ENCODE peak calls at places on chromosome X, in four cellular contexts. B is effector memory CD4-positive, alpha-beta T cell; A is effector memory CD8-positive, alpha-beta T cell; H is mesothelial cell of epicardium. X is an unnamed sample.

GRCh38 chrX:129769467-129770154 is 10.1 kb upstream of the SASH3 start:
- DNase-seq in B (peak; percentile 66), A (peak; percentile 49), H (no peak), X (no peak)

GRCh38 chrX:103722505-103722904 is 11.8 kb downstream of the TMEM31 start:
- DNase-seq in B (no peak), A (no peak), H (no peak), X (no peak)

GRCh38 chrX:85627363-85627762 is 247.9 kb upstream of the POF1B start:
- DNase-seq in B (no peak), A (no peak), H (no peak), X (no peak)

GRCh38 chrX:19886888-19887531 is 390 bp downstream of the SH3KBP1 start:
- DNase-seq in B (peak; percentile 17), A (no peak), H (no peak), X (peak; percentile 16)

GRCh38 chrX:68947882-68948605 is 119.2 kb downstream of the EFNB1 start:
- DNase-seq in B (no peak), A (no peak), H (no peak), X (no peak)

GRCh38 chrX:45749375-45749774 is 548.7 kb upstream of the DIPK2B start:
- DNase-seq in B (no peak), A (no peak), H (no peak), X (no peak)

GRCh38 chrX:140918398-140919043 is 83.9 kb upstream of the SPANXB1 start:
- DNase-seq in B (peak; percentile 41), A (peak; percentile 0), H (no peak), X (no peak)

GRCh38 chrX:49922291-49923241 is at the start of gene CLCN5:
- DNase-seq in B (peak; percentile 92), A (peak; percentile 89), H (peak; percentile 89), X (peak; percentile 77)

GRCh38 chrX:129842510-129843208 is 1.0 kb downstream of the ZDHHC9 start:
- DNase-seq in B (no peak), A (no peak), H (no peak), X (no peak)

X was measured in frontal cortex.